ENCODE peak calls at places on chromosomes 16 and 17, in six cellular contexts. R, B, X, W, E and G are unnamed samples.

GRCh38 chr17:70307430-70307829 is 138.1 kb downstream of the KCNJ2 start:
- DNase-seq in E (no peak), W (peak), B (peak), X (peak), R (no peak), G (no peak)

GRCh38 chr17:64778367-64779290 is 116.5 kb upstream of the SMURF2 start:
- DNase-seq in E (no peak), B (peak), R (peak), X (no peak), W (no peak), G (no peak)

GRCh38 chr17:82257473-82257872 is 16.0 kb downstream of the CSNK1D start:
- DNase-seq in B (peak), W (peak), R (no peak), E (peak), X (peak), G (no peak)

GRCh38 chr17:38451840-38452529 is 23.7 kb downstream of the ARHGAP23 start:
- DNase-seq in B (no peak), X (peak), W (peak), R (no peak), E (no peak), G (no peak)

GRCh38 chr16:12124742-12125141 is 148.2 kb downstream of the SNX29 start:
- DNase-seq in X (no peak), R (no peak), B (no peak), E (no peak), W (no peak), G (no peak)

GRCh38 chr16:47465919-47466630 is 4.9 kb downstream of the PHKB start:
- DNase-seq in R (no peak), E (no peak), B (no peak), X (no peak), W (no peak), G (no peak)

GRCh38 chr16:71360378-71360777 is 1.9 kb downstream of the CALB2 start:
- DNase-seq in X (peak), E (no peak), B (no peak), W (peak), R (no peak), G (no peak)

GRCh38 chr17:62626719-62627218 is 701 bp upstream of the MRC2 start:
- DNase-seq in B (peak), R (no peak), W (peak), X (peak), E (no peak), G (no peak)

GRCh38 chr16:50025544-50025931 is 513 bp downstream of the CNEP1R1 start:
- DNase-seq in X (peak), E (peak), B (no peak), W (no peak), R (no peak), G (peak)

GRCh38 chr17:47684535-47685193 is 9.3 kb upstream of the TBKBP1 start:
- DNase-seq in B (no peak), R (no peak), W (no peak), X (no peak), E (no peak), G (no peak)

GRCh38 chr16:10088380-10088793 is 93.8 kb downstream of the GRIN2A start:
- DNase-seq in R (no peak), E (no peak), X (peak), W (no peak), B (no peak), G (no peak)

DNA sequence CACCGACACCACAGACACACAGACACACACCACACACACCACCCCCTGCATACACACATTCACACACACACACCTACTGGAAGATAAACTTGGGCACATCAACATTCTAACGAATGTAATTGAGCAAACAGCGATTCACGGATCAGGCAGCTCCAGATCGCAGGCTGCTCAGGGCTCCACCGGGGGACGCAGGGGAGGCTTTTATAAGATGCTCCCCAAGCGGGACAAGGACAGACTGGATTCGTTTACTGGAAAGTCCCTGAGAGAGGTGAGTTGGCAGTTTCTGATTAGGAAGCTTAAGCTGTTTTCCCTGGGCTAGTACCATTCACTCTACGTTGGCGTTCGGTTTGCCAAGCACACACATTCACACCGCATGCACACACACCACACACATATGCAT is 281.3 kb downstream of the IRF8 start:
- DNase-seq in W (no peak), B (no peak), R (no peak), E (no peak), X (no peak), G (no peak)
- TF ChIP-seq CTCF in W (no peak), B (no peak), R (no peak), E (no peak), X (no peak), G (no peak)

GRCh38 chr17:35432176-35433074 is at the start of gene SLFN12:
- DNase-seq in E (peak), W (peak), B (peak), X (peak), R (no peak), G (peak)

GRCh38 chr17:35438433-35438832 is 6.1 kb upstream of the SLFN12 start:
- DNase-seq in W (no peak), B (no peak), X (no peak), E (no peak), R (no peak), G (no peak)

GRCh38 chr17:35429702-35430101 is 2.6 kb downstream of the SLFN12 start:
- DNase-seq in W (no peak), E (no peak), R (no peak), B (no peak), X (no peak), G (no peak)

GRCh38 chr17:35428229-35428628 is 4.1 kb downstream of the SLFN12 start:
- DNase-seq in R (no peak), W (no peak), B (no peak), X (no peak), E (no peak), G (no peak)

DNA sequence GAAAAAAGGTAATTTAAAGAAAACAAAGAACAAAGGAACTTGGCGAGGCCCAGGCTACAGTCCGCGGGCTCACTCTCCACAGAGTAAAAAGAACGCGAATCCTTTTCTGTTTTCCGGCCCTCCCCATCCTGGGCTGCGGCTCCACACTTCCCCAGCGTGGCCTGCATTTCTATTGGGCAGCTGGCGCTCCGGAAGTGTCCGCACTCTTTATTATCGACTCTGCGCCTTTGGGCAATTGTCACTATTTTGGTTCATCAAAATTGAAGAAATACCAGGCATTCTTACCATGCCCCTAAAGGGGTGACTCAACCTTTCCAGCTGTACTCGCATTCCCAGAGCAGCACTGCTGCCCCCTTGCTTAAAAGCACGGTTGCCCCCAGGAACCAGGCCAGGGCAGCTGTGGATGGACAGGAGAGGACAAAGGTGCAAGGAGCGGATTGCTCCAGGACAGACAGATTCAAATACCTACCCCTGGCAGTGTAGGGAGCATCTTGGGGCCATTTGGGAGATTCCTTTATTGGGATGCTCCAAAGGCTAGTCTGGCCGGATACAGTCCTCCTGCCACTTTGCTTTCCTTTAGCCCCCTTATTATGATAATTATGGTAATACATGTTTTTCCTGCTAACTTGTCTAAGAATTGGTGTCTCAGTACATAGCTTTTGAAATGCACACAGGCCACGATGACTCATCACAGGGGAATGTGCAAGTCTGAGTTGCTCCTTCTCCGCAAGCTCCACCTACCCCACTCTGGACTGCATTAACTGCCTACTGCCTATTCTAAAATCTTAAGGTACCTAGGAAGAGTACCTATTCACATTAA is 985 bp upstream of the SLFN12 start:
- DNase-seq in R (no peak), B (no peak), W (peak), E (peak), X (peak), G (peak)
- TF ChIP-seq CTCF in R (no peak), B (no peak), W (peak), E (no peak), X (peak), G (no peak)

DNA sequence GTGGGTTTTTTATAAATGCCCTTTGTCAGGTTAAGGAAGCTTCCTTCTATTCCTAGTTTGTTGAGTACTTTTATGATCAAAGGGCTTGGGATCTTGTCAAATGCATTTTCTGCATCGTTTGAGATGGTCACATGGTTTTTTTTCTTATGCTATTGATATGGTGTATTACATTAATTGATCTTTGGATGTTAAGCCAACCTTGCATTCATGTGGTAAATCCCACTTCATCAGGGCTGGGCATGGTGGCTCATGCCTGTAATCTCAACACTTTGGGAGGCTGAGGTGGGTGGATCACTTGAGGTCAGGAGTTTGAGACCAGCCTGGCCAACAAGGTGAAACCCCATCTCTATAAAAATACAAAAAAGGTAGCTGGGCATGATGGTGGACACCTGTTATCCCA is 30.8 kb upstream of the ATP2A3 start:
- DNase-seq in B (no peak), X (no peak), W (no peak), R (no peak), E (no peak), G (no peak)
- TF ChIP-seq CTCF in B (no peak), X (no peak), W (no peak), R (no peak), E (no peak), G (no peak)

GRCh38 chr17:79897243-79898063 is 58.2 kb upstream of the CBX4 start:
- DNase-seq in B (no peak), R (no peak), X (no peak), W (no peak), E (no peak), G (no peak)
- TF ChIP-seq CTCF in B (no peak), R (no peak), X (no peak), W (no peak), E (no peak), G (no peak)

GRCh38 chr16:57955572-57955971 is 15.4 kb downstream of the CNGB1 start:
- DNase-seq in E (no peak), W (no peak), B (no peak), R (no peak), X (no peak), G (no peak)
- TF ChIP-seq CTCF in E (no peak), W (no peak), B (no peak), R (no peak), X (no peak), G (no peak)

DNA sequence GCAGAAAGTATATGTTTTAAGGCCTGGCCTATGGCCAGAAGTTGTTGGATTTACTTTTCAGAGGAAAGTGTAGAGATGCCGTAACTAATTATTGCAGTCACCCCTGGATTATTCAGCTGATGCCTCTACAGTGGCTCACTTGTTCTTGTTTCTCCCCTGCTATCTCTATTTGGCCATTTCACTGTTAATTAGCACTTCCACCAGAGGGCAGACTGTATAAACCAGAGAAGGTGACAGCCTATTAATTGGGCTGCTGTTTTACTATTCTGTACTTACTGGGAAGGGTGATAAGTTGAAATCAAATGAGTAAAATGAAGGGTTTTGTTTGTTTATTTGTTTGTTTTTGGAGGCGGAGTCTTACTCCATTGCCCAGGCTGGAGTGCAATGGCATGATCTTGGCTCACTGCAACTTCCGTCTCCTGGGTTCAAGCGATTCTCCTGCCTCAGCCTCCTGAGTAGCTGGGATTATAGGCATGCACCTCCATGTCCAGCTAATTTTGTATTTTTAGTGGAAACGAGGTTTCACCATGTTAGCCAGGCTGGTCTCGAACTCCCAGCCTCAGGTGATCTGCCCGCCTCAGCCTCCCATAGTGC is 66.0 kb downstream of the CDK12 start:
- DNase-seq in W (peak), X (peak), R (no peak), B (no peak), E (no peak), G (peak)
- TF ChIP-seq CTCF in W (peak), X (peak), R (peak), B (peak), E (peak), G (peak)

DNA sequence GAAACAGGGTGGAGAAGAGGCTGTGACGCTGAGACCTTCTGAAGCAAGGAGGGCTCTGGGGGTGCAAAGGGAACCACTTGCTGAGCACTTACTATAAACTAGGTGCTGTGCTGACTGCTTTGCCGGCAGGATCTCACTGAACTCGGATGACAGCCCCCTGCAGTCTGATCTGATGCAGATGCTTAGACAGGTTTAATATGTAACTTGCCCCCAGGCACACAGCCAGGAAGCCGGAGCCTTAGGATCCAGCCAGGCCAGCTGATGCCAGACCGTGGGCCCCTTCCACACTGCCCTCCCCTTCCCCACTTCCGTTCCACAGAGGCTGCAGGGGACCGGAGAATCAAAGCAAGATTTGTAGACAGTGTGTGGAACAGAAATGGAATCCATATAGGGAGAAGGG is 23.1 kb downstream of the SPACA3 start:
- DNase-seq in B (no peak), E (no peak), W (no peak), X (no peak), R (no peak), G (no peak)
- TF ChIP-seq CTCF in B (no peak), E (no peak), W (no peak), X (no peak), R (no peak), G (no peak)

GRCh38 chr17:75183999-75184884 is 1.5 kb upstream of the SUMO2 start:
- DNase-seq in B (no peak), E (no peak), R (no peak), X (no peak), W (no peak), G (no peak)

GRCh38 chr17:75182319-75182568 is 515 bp downstream of the SUMO2 start:
- DNase-seq in W (no peak), X (no peak), R (peak), E (no peak), B (no peak), G (no peak)

GRCh38 chr17:75181608-75182318 is 996 bp downstream of the SUMO2 start:
- DNase-seq in E (peak), R (no peak), X (no peak), B (no peak), W (no peak), G (peak)

GRCh38 chr17:75181110-75181509 is 1.6 kb downstream of the SUMO2 start:
- DNase-seq in R (no peak), E (no peak), B (no peak), X (no peak), W (no peak), G (no peak)

GRCh38 chr17:75182569-75183436 is at the start of gene SUMO2:
- DNase-seq in X (peak), B (peak), E (peak), R (peak), W (peak), G (peak)
- TF ChIP-seq CTCF in X (no peak), B (peak), E (peak), R (peak), W (no peak), G (no peak)

GRCh38 chr17:29005936-29006438 is at the start of gene SEZ6:
- DNase-seq in W (peak), B (peak), E (peak), R (no peak), X (peak), G (peak)
- TF ChIP-seq CTCF in W (no peak), B (peak), E (no peak), R (peak), X (no peak), G (no peak)

DNA sequence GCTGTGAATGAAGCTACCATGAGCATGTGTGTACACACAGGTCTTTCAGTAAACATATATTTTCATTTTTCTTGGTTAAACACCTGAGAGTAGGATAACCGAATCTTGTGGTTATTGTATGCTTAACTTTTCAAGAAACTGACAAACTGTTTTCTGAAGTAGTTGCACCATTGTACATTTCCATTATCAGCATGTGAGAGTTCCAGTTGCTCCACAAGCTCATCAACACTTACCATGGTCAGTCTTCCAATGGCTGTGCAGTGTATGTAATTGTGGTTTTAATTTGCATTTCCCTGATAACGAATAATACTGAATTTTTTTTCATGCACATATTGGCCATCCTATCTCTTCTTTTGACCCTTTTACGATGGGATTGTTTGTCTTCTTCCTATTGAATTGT is 31.3 kb upstream of the C1QL1 start:
- DNase-seq in E (no peak), R (no peak), W (no peak), B (no peak), X (no peak), G (no peak)
- TF ChIP-seq CTCF in E (no peak), R (no peak), W (no peak), B (no peak), X (no peak), G (no peak)